ENCODE peak calls at places on chromosomes 12 and 14, in four cellular contexts. One of them, this sample, is unnamed.
A peak's percentile ranks its signal among the peaks of the same experiment; 100 is the strongest.

GRCh38 chr12:12726543-12727093 is 9.4 kb downstream of the CDKN1B start:
- DNase-seq in nephron progenitor cell: no peak
- DNase-seq in iPS-NIHi11: no peak
- DNase-seq in NCI-H1417: peak; percentile 70
- DNase-seq in this sample: no peak

GRCh38 chr14:102043251-102044025 is 43.4 kb downstream of the HSP90AA1 start:
- DNase-seq in iPS-NIHi11: no peak
- DNase-seq in NCI-H1417: no peak
- DNase-seq in nephron progenitor cell: no peak
- DNase-seq in this sample: no peak

GRCh38 chr12:16063728-16064127 is 152.6 kb downstream of the DERA start:
- DNase-seq in nephron progenitor cell: no peak
- DNase-seq in NCI-H1417: peak; percentile 14
- DNase-seq in iPS-NIHi11: no peak
- DNase-seq in this sample: no peak

GRCh38 chr12:79835377-79835843 is 99.5 kb downstream of the PPP1R12A start:
- DNase-seq in NCI-H1417: no peak
- DNase-seq in iPS-NIHi11: no peak
- DNase-seq in nephron progenitor cell: no peak
- DNase-seq in this sample: no peak

GRCh38 chr14:104443391-104444158 is 136.0 kb upstream of the C14orf180 start:
- DNase-seq in NCI-H1417: peak; percentile 47
- DNase-seq in nephron progenitor cell: no peak
- DNase-seq in iPS-NIHi11: peak; percentile 78
- DNase-seq in this sample: no peak

GRCh38 chr12:124681779-124682391 is 114.5 kb upstream of the NCOR2 start:
- DNase-seq in iPS-NIHi11: no peak
- DNase-seq in nephron progenitor cell: no peak
- DNase-seq in NCI-H1417: no peak
- DNase-seq in this sample: peak; percentile 76

GRCh38 chr14:105492051-105492965 is 1.3 kb downstream of the TEDC1 start:
- DNase-seq in iPS-NIHi11: no peak
- DNase-seq in nephron progenitor cell: peak; percentile 10
- DNase-seq in NCI-H1417: no peak
- DNase-seq in this sample: no peak

GRCh38 chr14:22791302-22791701 is 23.9 kb downstream of the SLC7A7 start:
- DNase-seq in NCI-H1417: no peak
- DNase-seq in iPS-NIHi11: no peak
- DNase-seq in nephron progenitor cell: no peak
- DNase-seq in this sample: no peak

GRCh38 chr14:96176811-96177211 is 27.8 kb upstream of the BDKRB2 start:
- DNase-seq in nephron progenitor cell: no peak
- DNase-seq in iPS-NIHi11: no peak
- DNase-seq in NCI-H1417: no peak
- DNase-seq in this sample: no peak

GRCh38 chr14:72913809-72914208 is 12.5 kb upstream of the DCAF4 start:
- DNase-seq in iPS-NIHi11: no peak
- DNase-seq in NCI-H1417: no peak
- DNase-seq in nephron progenitor cell: no peak
- DNase-seq in this sample: no peak

GRCh38 chr12:12903642-12904609 is 12.6 kb downstream of the GPRC5A start:
- DNase-seq in iPS-NIHi11: no peak
- DNase-seq in NCI-H1417: peak; percentile 11
- DNase-seq in nephron progenitor cell: no peak
- DNase-seq in this sample: no peak

GRCh38 chr14:95741051-95741490 is 27.1 kb upstream of the TCL1A start:
- DNase-seq in nephron progenitor cell: no peak
- DNase-seq in iPS-NIHi11: no peak
- DNase-seq in NCI-H1417: peak; percentile 91
- DNase-seq in this sample: no peak

GRCh38 chr14:20403521-20403920 is 9.8 kb downstream of the TEP1 start:
- DNase-seq in NCI-H1417: no peak
- DNase-seq in nephron progenitor cell: no peak
- DNase-seq in iPS-NIHi11: no peak
- DNase-seq in this sample: no peak

GRCh38 chr12:50848963-50849362 is 6.2 kb downstream of the TMPRSS12 start:
- DNase-seq in nephron progenitor cell: no peak
- DNase-seq in NCI-H1417: no peak
- DNase-seq in iPS-NIHi11: no peak
- DNase-seq in this sample: no peak

GRCh38 chr12:27178723-27179398 is 65.2 kb upstream of the STK38L start:
- DNase-seq in nephron progenitor cell: no peak
- DNase-seq in iPS-NIHi11: no peak
- DNase-seq in NCI-H1417: no peak
- DNase-seq in this sample: no peak

GRCh38 chr14:63564318-63564717 is 21.1 kb upstream of the PPP2R5E start:
- DNase-seq in iPS-NIHi11: no peak
- DNase-seq in NCI-H1417: no peak
- DNase-seq in nephron progenitor cell: no peak
- DNase-seq in this sample: no peak

GRCh38 chr14:100691395-100692025 is 35.2 kb upstream of the DLK1 start:
- DNase-seq in iPS-NIHi11: no peak
- DNase-seq in NCI-H1417: peak; percentile 80
- DNase-seq in nephron progenitor cell: no peak
- DNase-seq in this sample: no peak

GRCh38 chr14:63787995-63788946 is 60.4 kb upstream of the SGPP1 start:
- DNase-seq in iPS-NIHi11: no peak
- DNase-seq in nephron progenitor cell: no peak
- DNase-seq in NCI-H1417: no peak
- DNase-seq in this sample: no peak

GRCh38 chr12:78164154-78164553 is 333.5 kb downstream of the NAV3 start:
- DNase-seq in iPS-NIHi11: no peak
- DNase-seq in nephron progenitor cell: no peak
- DNase-seq in NCI-H1417: no peak
- DNase-seq in this sample: no peak

GRCh38 chr14:65704412-65704811 is 291.9 kb downstream of the FUT8 start:
- DNase-seq in iPS-NIHi11: no peak
- DNase-seq in NCI-H1417: no peak
- DNase-seq in nephron progenitor cell: no peak
- DNase-seq in this sample: no peak

GRCh38 chr14:92633274-92633616 is 115.2 kb downstream of the LGMN start:
- DNase-seq in nephron progenitor cell: no peak
- DNase-seq in NCI-H1417: no peak
- DNase-seq in iPS-NIHi11: no peak
- DNase-seq in this sample: no peak

GRCh38 chr12:57735198-57735855 is 3.2 kb downstream of the AGAP2 start:
- DNase-seq in iPS-NIHi11: peak; percentile 33
- DNase-seq in NCI-H1417: peak; percentile 76
- DNase-seq in nephron progenitor cell: no peak
- DNase-seq in this sample: no peak

GRCh38 chr12:66647034-66647691 is 31.7 kb downstream of the GRIP1 start:
- DNase-seq in nephron progenitor cell: no peak
- DNase-seq in iPS-NIHi11: no peak
- DNase-seq in NCI-H1417: no peak
- DNase-seq in this sample: no peak

GRCh38 chr12:113766880-113767878 is 198.9 kb downstream of the RBM19 start:
- DNase-seq in iPS-NIHi11: no peak
- DNase-seq in nephron progenitor cell: no peak
- DNase-seq in NCI-H1417: peak; percentile 39
- DNase-seq in this sample: no peak

GRCh38 chr14:63604626-63605025 is 37.0 kb downstream of the WDR89 start:
- DNase-seq in NCI-H1417: no peak
- DNase-seq in nephron progenitor cell: no peak
- DNase-seq in iPS-NIHi11: no peak
- DNase-seq in this sample: no peak

GRCh38 chr12:22459872-22460490 is 84.4 kb downstream of the C2CD5 start:
- DNase-seq in NCI-H1417: peak; percentile 69
- DNase-seq in nephron progenitor cell: peak; percentile 20
- DNase-seq in iPS-NIHi11: peak; percentile 43
- DNase-seq in this sample: no peak

GRCh38 chr12:116434155-116435065 is 124.8 kb upstream of the MAP1LC3B2 start:
- DNase-seq in iPS-NIHi11: peak; percentile 72
- DNase-seq in nephron progenitor cell: peak; percentile 61
- DNase-seq in NCI-H1417: no peak
- DNase-seq in this sample: no peak

GRCh38 chr12:47190271-47190750 is 110.6 kb upstream of the AMIGO2 start:
- DNase-seq in NCI-H1417: no peak
- DNase-seq in iPS-NIHi11: no peak
- DNase-seq in nephron progenitor cell: no peak
- DNase-seq in this sample: no peak

GRCh38 chr12:64103821-64104220 is 118.3 kb downstream of the KICS2 start:
- DNase-seq in NCI-H1417: no peak
- DNase-seq in iPS-NIHi11: no peak
- DNase-seq in nephron progenitor cell: no peak
- DNase-seq in this sample: no peak

GRCh38 chr12:100141666-100141997 is 1.0 kb downstream of the BLTP3B start:
- DNase-seq in nephron progenitor cell: no peak
- DNase-seq in iPS-NIHi11: no peak
- DNase-seq in NCI-H1417: no peak
- DNase-seq in this sample: peak; percentile 42

GRCh38 chr14:71733210-71733883 is 198.9 kb upstream of the RGS6 start:
- DNase-seq in iPS-NIHi11: no peak
- DNase-seq in NCI-H1417: no peak
- DNase-seq in nephron progenitor cell: no peak
- DNase-seq in this sample: no peak

GRCh38 chr12:21939435-21939834 is 1.8 kb downstream of the ABCC9 start:
- DNase-seq in nephron progenitor cell: no peak
- DNase-seq in NCI-H1417: no peak
- DNase-seq in iPS-NIHi11: peak; percentile 29
- DNase-seq in this sample: no peak

GRCh38 chr12:52061470-52062166 is 8.2 kb upstream of the ATG101 start:
- DNase-seq in nephron progenitor cell: no peak
- DNase-seq in NCI-H1417: no peak
- DNase-seq in iPS-NIHi11: no peak
- DNase-seq in this sample: no peak